ENCODE peak calls at places on chromosomes 11 and 22, in ten cellular contexts. X is fibroblast of the conjunctiva; B is GM23248; J is caudate nucleus; E is NAMALWA; O is activated CD8-positive, alpha-beta memory T cell treated with anti-CD3 and anti-CD28 coated beads, Interleukin-2, amount 50 U/mL, for 48 hours; T is stromal cell of bone marrow; V is central memory CD4-positive, alpha-beta T cell; Y is NCI-H2081; P is T1000. F is an unnamed sample.
A peak's percentile ranks its signal among the peaks of the same experiment; 100 is the strongest.

GRCh38 chr22:49036513-49036912 is 791.2 kb downstream of the BRD1 start:
- DNase-seq in J (no peak), V (no peak), E (no peak), T (no peak), X (no peak), B (no peak), Y (no peak), O (no peak), P (no peak), F (no peak)

GRCh38 chr11:105960252-105961245 is 61.5 kb downstream of the MSANTD4 start:
- DNase-seq in J (no peak), Y (peak; percentile 76), B (no peak), P (no peak), V (no peak), X (no peak), E (no peak), T (no peak), O (no peak), F (no peak)

GRCh38 chr22:37639771-37640590 is 512 bp downstream of the SH3BP1 start:
- DNase-seq in T (no peak), O (no peak), V (no peak), B (peak; percentile 32), P (no peak), J (no peak), X (no peak), Y (no peak), E (peak; percentile 48), F (no peak)

GRCh38 chr11:67422894-67423293 is 5.4 kb upstream of the RPS6KB2 start:
- DNase-seq in O (no peak), E (no peak), B (no peak), T (no peak), J (no peak), X (no peak), P (no peak), V (no peak), Y (no peak), F (no peak)

GRCh38 chr11:15670520-15671070 is 555.9 kb downstream of the INSC start:
- DNase-seq in E (no peak), P (no peak), X (no peak), Y (no peak), B (no peak), T (no peak), V (no peak), O (no peak), J (no peak), F (no peak)

GRCh38 chr22:39612811-39613548 is 42.4 kb downstream of the CACNA1I start:
- DNase-seq in X (no peak), B (no peak), V (peak; percentile 16), E (no peak), T (no peak), O (no peak), P (no peak), J (no peak), Y (no peak), F (no peak)

GRCh38 chr11:122882809-122883681 is 486 bp downstream of the JHY start:
- DNase-seq in E (no peak), V (peak; percentile 50), Y (peak; percentile 83), O (peak; percentile 77), X (peak; percentile 55), T (peak; percentile 24), B (peak; percentile 88), J (no peak), P (peak; percentile 13), F (no peak)

GRCh38 chr11:9362393-9362863 is 22.0 kb upstream of the IPO7 start:
- DNase-seq in J (no peak), B (peak; percentile 24), Y (no peak), X (no peak), T (no peak), E (no peak), O (no peak), V (no peak), P (no peak), F (no peak)

GRCh38 chr11:65430406-65431217 is 8.0 kb downstream of the NEAT1 start:
- DNase-seq in Y (no peak), V (peak; percentile 28), P (no peak), B (peak; percentile 62), E (peak; percentile 74), O (peak; percentile 48), J (no peak), T (peak; percentile 45), X (no peak), F (no peak)

GRCh38 chr11:16356057-16356750 is at the start of gene SOX6:
- DNase-seq in B (no peak), O (no peak), T (peak; percentile 31), X (no peak), V (no peak), Y (peak; percentile 20), J (no peak), P (no peak), E (no peak), F (no peak)

GRCh38 chr11:18115360-18116127 is 9.7 kb upstream of the SAAL1 start:
- DNase-seq in E (peak; percentile 86), O (peak; percentile 79), P (peak; percentile 20), Y (peak; percentile 82), J (peak; percentile 15), X (peak; percentile 24), T (no peak), B (peak; percentile 64), V (peak; percentile 58), F (peak; percentile 26)

GRCh38 chr22:25726241-25726640 is 15.7 kb upstream of the MYO18B start:
- DNase-seq in O (no peak), X (no peak), E (no peak), P (no peak), V (no peak), T (no peak), B (no peak), J (no peak), Y (no peak), F (no peak)

GRCh38 chr11:16789061-16789415 is 50.6 kb downstream of the C11orf58 start:
- DNase-seq in T (no peak), J (no peak), V (no peak), P (no peak), O (no peak), X (no peak), B (no peak), Y (no peak), E (no peak), F (no peak)

GRCh38 chr11:132088551-132088950 is 718.1 kb downstream of the NTM start:
- DNase-seq in O (no peak), T (no peak), V (no peak), J (no peak), P (no peak), E (no peak), X (no peak), B (no peak), Y (no peak), F (no peak)

GRCh38 chr11:96052921-96053631 is 129.2 kb upstream of the MTMR2 start:
- DNase-seq in B (peak; percentile 72), E (no peak), P (no peak), O (no peak), J (no peak), Y (no peak), V (no peak), T (no peak), X (no peak), F (no peak)